ENCODE peak calls at places on chromosomes 12 and 14, in ten cellular contexts. Z is activated naive CD4-positive, alpha-beta T cell treated with anti-CD3 and anti-CD28 coated beads, Interleukin-2, amount 50 U/mL, for 16 hours; O is CD8-positive, alpha-beta memory T cell; I is GM20000; E is glomerular endothelial cell; S is right lobe of liver; A is aorta; W is stimulated activated CD8-positive, alpha-beta memory T cell treated with anti-CD3 and anti-CD28 coated beads, Interleukin-2, amount 100 ng/mL, for 1 hour; C is germinal center; Q is dorsolateral prefrontal cortex. K is an unnamed sample.

GRCh38 chr12:92134638-92135274 is 10.9 kb downstream of the BTG1 start:
- DNase-seq in Z (no peak), O (no peak), I (no peak), E (no peak), S (no peak), A (no peak), W (no peak), C (no peak), Q (no peak), K (peak; percentile 41)

GRCh38 chr14:104473244-104473565 is 106.4 kb upstream of the C14orf180 start:
- DNase-seq in Z (no peak), O (no peak), I (no peak), E (no peak), S (no peak), A (no peak), W (no peak), C (no peak), Q (no peak), K (no peak)

GRCh38 chr12:105228494-105228893 is 7.5 kb downstream of the APPL2 start:
- DNase-seq in Z (no peak), O (no peak), I (peak; percentile 32), E (no peak), S (no peak), A (no peak), W (no peak), C (no peak), Q (no peak), K (peak; percentile 53)

GRCh38 chr12:68454855-68455254 is 122.7 kb upstream of the MDM1 start:
- DNase-seq in Z (no peak), O (no peak), I (no peak), E (no peak), S (no peak), A (no peak), W (no peak), C (no peak), Q (no peak), K (no peak)

GRCh38 chr14:66396165-66396564 is 90.0 kb upstream of the CCDC196 start:
- DNase-seq in Z (no peak), O (no peak), I (no peak), E (no peak), S (no peak), A (no peak), W (no peak), C (no peak), Q (no peak), K (no peak)

GRCh38 chr12:100058482-100059029 is 73.8 kb upstream of the ANKS1B start:
- DNase-seq in Z (no peak), O (no peak), I (peak; percentile 20), E (peak; percentile 90), S (no peak), A (no peak), W (no peak), C (no peak), Q (no peak), K (peak; percentile 43)

GRCh38 chr14:79552778-79553177 is 658.5 kb downstream of the DIO2 start:
- DNase-seq in Z (no peak), O (no peak), I (no peak), E (no peak), S (no peak), A (no peak), W (no peak), C (no peak), Q (no peak), K (no peak)

GRCh38 chr12:46839964-46840363 is 14.2 kb upstream of the SLC38A4 start:
- DNase-seq in Z (no peak), O (no peak), I (no peak), E (no peak), S (no peak), A (no peak), W (no peak), C (no peak), Q (no peak), K (no peak)

GRCh38 chr14:92670177-92670576 is 78.2 kb downstream of the LGMN start:
- DNase-seq in Z (no peak), O (peak; percentile 25), I (no peak), E (no peak), S (peak; percentile 38), A (no peak), W (no peak), C (peak; percentile 48), Q (no peak), K (peak; percentile 19)

GRCh38 chr14:67515386-67516079 is 17.6 kb upstream of the PLEKHH1 start:
- DNase-seq in Z (peak; percentile 46), O (peak; percentile 51), I (peak; percentile 82), E (no peak), S (peak; percentile 61), A (no peak), W (no peak), C (peak; percentile 62), Q (peak; percentile 62), K (no peak)

GRCh38 chr14:73714656-73715081 is 485 bp upstream of the PNMA1 start:
- DNase-seq in Z (no peak), O (no peak), I (no peak), E (no peak), S (no peak), A (no peak), W (no peak), C (peak; percentile 35), Q (no peak), K (no peak)

GRCh38 chr12:65508281-65509035 is 230.0 kb downstream of the MSRB3 start:
- DNase-seq in Z (no peak), O (no peak), I (no peak), E (no peak), S (no peak), A (no peak), W (no peak), C (no peak), Q (no peak), K (no peak)

GRCh38 chr14:50068496-50068895 is 47.9 kb downstream of the VCPKMT start:
- DNase-seq in Z (no peak), O (no peak), I (no peak), E (no peak), S (no peak), A (no peak), W (no peak), C (no peak), Q (no peak), K (no peak)

GRCh38 chr12:89172224-89172623 is 180.1 kb downstream of the DUSP6 start:
- DNase-seq in Z (no peak), O (no peak), I (no peak), E (no peak), S (no peak), A (no peak), W (no peak), C (no peak), Q (no peak), K (no peak)

GRCh38 chr12:53806689-53807088 is 54.9 kb upstream of the CISTR start:
- DNase-seq in Z (no peak), O (no peak), I (no peak), E (no peak), S (no peak), A (no peak), W (no peak), C (no peak), Q (no peak), K (no peak)

GRCh38 chr12:112916270-112916669 is 9.5 kb downstream of the OAS1 start:
- DNase-seq in Z (no peak), O (no peak), I (no peak), E (no peak), S (peak; percentile 55), A (no peak), W (no peak), C (no peak), Q (no peak), K (peak; percentile 43)